ENCODE peak calls at places on chromosomes 12 and 14, in eight cellular contexts. L is activated CD4-positive, alpha-beta T cell treated with anti-CD3 and anti-CD28 coated beads, Interleukin-2, amount 50 U/mL, for 4 hours; C is NCI-H526; E is germinal center; Y is T-cell; B is activated T-cell treated with anti-CD3 and anti-CD28 coated beads, Interleukin-2, amount 50 U/mL, for 4 hours; M is Panc1; T is naive B cell. S is an unnamed sample.

GRCh38 chr14:90179357-90179756 is 77.0 kb upstream of the PSMC1 start:
- DNase-seq in L (no peak), B (no peak), Y (no peak), M (no peak), E (no peak), T (no peak), C (no peak), S (no peak)

GRCh38 chr12:16012086-16012485 is 101.0 kb downstream of the DERA start:
- DNase-seq in L (no peak), C (no peak), B (no peak), E (no peak), Y (no peak), T (no peak), M (no peak), S (no peak)

GRCh38 chr14:34554540-34555250 is 15.2 kb upstream of the EAPP start:
- DNase-seq in B (no peak), Y (no peak), M (peak; percentile 42), T (no peak), E (no peak), L (no peak), C (no peak), S (no peak)

GRCh38 chr12:116483959-116484699 is 75.1 kb upstream of the MAP1LC3B2 start:
- DNase-seq in E (no peak), M (no peak), T (no peak), Y (no peak), L (no peak), C (no peak), B (no peak), S (no peak)

GRCh38 chr12:9784816-9785215 is 24.1 kb upstream of the CD69 start:
- DNase-seq in C (no peak), L (no peak), E (no peak), M (no peak), Y (no peak), T (no peak), B (no peak), S (no peak)

GRCh38 chr12:92136883-92137582 is 8.6 kb downstream of the BTG1 start:
- DNase-seq in Y (no peak), L (no peak), T (no peak), E (no peak), B (no peak), M (no peak), C (peak; percentile 57), S (no peak)

GRCh38 chr12:130655010-130655409 is 61.1 kb downstream of the RIMBP2 start:
- DNase-seq in E (no peak), B (no peak), Y (no peak), T (no peak), M (no peak), C (peak; percentile 82), L (no peak), S (no peak)

GRCh38 chr14:24355009-24355408 is 13.0 kb upstream of the NFATC4 start:
- DNase-seq in L (no peak), M (no peak), C (no peak), E (no peak), Y (no peak), T (no peak), B (no peak), S (no peak)

GRCh38 chr14:76720382-76720813 is 40.9 kb upstream of the VASH1 start:
- DNase-seq in Y (no peak), T (no peak), B (no peak), M (no peak), E (no peak), L (no peak), C (no peak), S (peak; percentile 14)

GRCh38 chr12:99978152-99978551 is 6.6 kb downstream of the ANKS1B start:
- DNase-seq in Y (no peak), E (no peak), C (no peak), M (no peak), B (no peak), L (no peak), T (no peak), S (no peak)

GRCh38 chr14:87630808-87631207 is 362.2 kb downstream of the GALC start:
- DNase-seq in B (no peak), E (no peak), T (no peak), Y (no peak), C (peak; percentile 37), M (no peak), L (no peak), S (no peak)

GRCh38 chr14:61512026-61512425 is 183.3 kb upstream of the HIF1A start:
- DNase-seq in T (no peak), L (no peak), M (no peak), E (no peak), Y (no peak), C (no peak), B (no peak), S (no peak)

GRCh38 chr14:101960225-101960624 is 4.1 kb upstream of the DYNC1H1 start:
- DNase-seq in T (peak; percentile 39), M (no peak), C (no peak), B (no peak), E (no peak), Y (no peak), L (no peak), S (no peak)